ENCODE peak calls at places on chromosomes 6 and 20, in four cellular contexts. N, W, X and T are unnamed samples.

GRCh38 chr6:83872386-83873118 is 13.1 kb downstream of the CYB5R4 start:
- DNase-seq in N (no peak), W (no peak), X (no peak), T (no peak)

GRCh38 chr6:43428112-43428570 is 800 bp downstream of the ABCC10 start:
- DNase-seq in N (no peak), W (no peak), X (no peak), T (no peak)

GRCh38 chr6:24996145-24996836 is 60.5 kb upstream of the RIPOR2 start:
- DNase-seq in N (no peak), W (no peak), X (no peak), T (no peak)

GRCh38 chr6:112526594-112526993 is 179.5 kb downstream of the RFPL4B start:
- DNase-seq in N (no peak), W (no peak), X (no peak), T (no peak)

GRCh38 chr6:165883851-165884640 is 221.0 kb upstream of the PDE10A start:
- DNase-seq in N (no peak), W (no peak), X (no peak), T (no peak)

GRCh38 chr6:35663447-35664235 is 25.1 kb downstream of the FKBP5 start:
- DNase-seq in N (no peak), W (no peak), X (no peak), T (no peak)

GRCh38 chr6:18118330-18118729 is 4.1 kb downstream of the NHLRC1 start:
- DNase-seq in N (no peak), W (no peak), X (no peak), T (no peak)

GRCh38 chr6:34771727-34772126 is 14.4 kb downstream of the SNRPC start:
- DNase-seq in N (no peak), W (no peak), X (no peak), T (no peak)

GRCh38 chr6:97246842-97247241 is 36.2 kb downstream of the MMS22L start:
- DNase-seq in N (no peak), W (no peak), X (no peak), T (no peak)

GRCh38 chr20:63051186-63051860 is 44.6 kb upstream of the BHLHE23 start:
- DNase-seq in N (no peak), W (no peak), X (no peak), T (no peak)

GRCh38 chr6:157287923-157288322 is 35.4 kb downstream of the TMEM242 start:
- DNase-seq in N (no peak), W (no peak), X (no peak), T (no peak)

GRCh38 chr6:41375598-41376151 is 40.3 kb downstream of the NCR2 start:
- DNase-seq in N (no peak), W (no peak), X (no peak), T (no peak)

GRCh38 chr6:28838289-28838633 is 85.5 kb downstream of the TRIM27 start:
- DNase-seq in N (peak), W (peak), X (no peak), T (peak)

GRCh38 chr6:82365011-82365751 is 1.6 kb downstream of the TPBG start:
- DNase-seq in N (no peak), W (no peak), X (peak), T (no peak)

GRCh38 chr6:3696525-3696924 is 55.0 kb downstream of the PXDC1 start:
- DNase-seq in N (no peak), W (no peak), X (no peak), T (no peak)

GRCh38 chr6:168134399-168135201 is 55.6 kb upstream of the FRMD1 start:
- DNase-seq in N (no peak), W (no peak), X (no peak), T (no peak)

GRCh38 chr6:46128476-46128875 is 1.3 kb upstream of the ENPP4 start:
- DNase-seq in N (no peak), W (no peak), X (no peak), T (no peak)

GRCh38 chr20:1327827-1328679 is 886 bp downstream of the SDCBP2 start:
- DNase-seq in N (no peak), W (peak), X (no peak), T (no peak)

GRCh38 chr20:1324598-1325172 is 4.3 kb downstream of the SDCBP2 start:
- DNase-seq in N (no peak), W (no peak), X (no peak), T (no peak)

GRCh38 chr20:1325173-1326030 is 3.5 kb downstream of the SDCBP2 start:
- DNase-seq in N (peak), W (peak), X (peak), T (peak)

GRCh38 chr20:1327241-1327653 is 1.7 kb downstream of the SDCBP2 start:
- DNase-seq in N (no peak), W (no peak), X (no peak), T (no peak)

GRCh38 chr20:1326031-1326930 is 2.7 kb downstream of the SDCBP2 start:
- DNase-seq in N (no peak), W (no peak), X (no peak), T (no peak)
- TF ChIP-seq NFIC in N (no peak), W (no peak), X (no peak), T (no peak)

GRCh38 chr6:158567152-158567551 is 7.3 kb downstream of the TMEM181 start:
- DNase-seq in N (no peak), W (no peak), X (no peak), T (no peak)

GRCh38 chr6:158565122-158565429 is 5.2 kb downstream of the TMEM181 start:
- DNase-seq in N (no peak), W (no peak), X (no peak), T (no peak)

GRCh38 chr6:158564243-158565121 is 4.6 kb downstream of the TMEM181 start:
- DNase-seq in N (no peak), W (no peak), X (no peak), T (no peak)

GRCh38 chr6:158566207-158566818 is 6.4 kb downstream of the TMEM181 start:
- DNase-seq in N (no peak), W (no peak), X (no peak), T (no peak)

DNA sequence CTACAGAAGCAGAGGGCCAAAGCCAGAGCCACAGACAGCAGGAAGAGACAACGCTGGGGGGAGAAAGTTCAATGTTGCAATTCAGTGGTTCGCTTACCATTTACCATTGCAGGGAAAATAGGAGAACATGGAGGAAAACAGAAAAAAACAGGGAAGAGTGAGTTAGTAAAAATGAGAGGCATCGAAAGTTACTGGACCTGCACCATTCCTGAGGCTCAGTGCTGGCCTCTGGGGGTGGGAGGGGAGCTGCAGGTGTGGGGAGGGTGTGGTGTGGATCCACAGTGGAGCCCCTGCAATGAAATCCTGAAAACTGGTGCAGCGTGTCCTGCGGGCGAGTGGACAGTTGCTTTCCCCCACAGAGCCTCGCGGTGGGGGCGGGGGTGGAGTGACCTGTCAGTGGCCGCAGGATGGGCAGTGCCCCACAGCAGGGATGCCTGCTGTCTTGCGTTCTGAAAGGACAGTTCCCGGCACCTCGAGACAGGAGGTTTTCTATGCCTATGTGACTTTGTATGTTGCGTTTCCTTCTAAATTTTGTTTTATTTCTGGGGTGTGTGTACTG is 5.7 kb downstream of the TMEM181 start:
- DNase-seq in N (no peak), W (no peak), X (no peak), T (no peak)
- TF ChIP-seq CTCF in N (peak), W (peak), X (peak), T (peak)

GRCh38 chr20:59777814-59778575 is 155.4 kb downstream of the SYCP2 start:
- DNase-seq in N (no peak), W (no peak), X (no peak), T (no peak)
- TF ChIP-seq NFIC in N (no peak), W (no peak), X (no peak), T (no peak)

GRCh38 chr6:50270427-50270826 is 220.7 kb upstream of the DEFB112 start:
- DNase-seq in N (no peak), W (no peak), X (peak), T (no peak)

GRCh38 chr6:50259903-50260302 is 210.2 kb upstream of the DEFB112 start:
- DNase-seq in N (no peak), W (no peak), X (no peak), T (no peak)

DNA sequence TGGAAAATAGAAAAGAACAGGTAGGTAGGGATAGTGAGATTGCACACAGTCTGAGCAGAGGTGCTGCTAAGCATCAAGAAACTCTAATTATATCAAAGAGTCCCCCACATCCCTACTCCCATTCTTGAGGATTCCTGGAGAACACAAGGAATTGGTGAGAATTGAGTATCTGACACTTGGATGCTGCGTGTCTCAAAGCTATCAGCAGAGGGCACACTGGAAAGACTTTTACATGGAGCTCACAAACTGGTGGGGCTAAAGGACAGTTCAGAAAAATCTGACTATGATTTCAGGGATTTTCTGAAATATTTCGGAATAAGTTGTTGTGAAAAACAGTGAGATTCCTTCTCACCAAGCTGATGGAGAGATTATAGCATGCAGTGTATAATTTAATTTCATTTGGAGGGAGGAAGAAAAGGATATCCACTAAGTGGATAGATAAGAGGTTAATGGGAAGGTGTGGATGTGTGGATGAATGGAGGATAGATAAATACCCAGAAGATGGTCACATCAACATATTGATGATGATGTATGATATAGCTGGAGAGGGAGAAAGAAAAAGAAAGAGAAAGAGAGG is 215.4 kb upstream of the DEFB112 start:
- DNase-seq in N (no peak), W (peak), X (peak), T (peak)
- TF ChIP-seq CTCF in N (peak), W (peak), X (peak), T (no peak)

GRCh38 chr6:27205375-27206278 is 41.9 kb upstream of the PRSS16 start:
- DNase-seq in N (no peak), W (no peak), X (peak), T (peak)
- TF ChIP-seq NFIC in N (no peak), W (no peak), X (no peak), T (no peak)